ENCODE peak calls at places on chromosomes 3 and 15, in eight cellular contexts. L, U, X, I, D, R, O and G are unnamed samples.

GRCh38 chr3:39378092-39378491 is 5.1 kb upstream of the SLC25A38 start:
- DNase-seq in U (peak), O (peak), L (peak), X (no peak), R (peak), D (no peak), I (no peak), G (no peak)

GRCh38 chr3:42991369-42992315 is 12.5 kb downstream of the GASK1A start:
- DNase-seq in U (no peak), O (no peak), X (peak), I (no peak), L (no peak), D (peak), R (no peak), G (peak)

GRCh38 chr3:106183762-106184391 is 315.1 kb upstream of the CBLB start:
- DNase-seq in O (no peak), L (peak), X (no peak), D (no peak), I (no peak), U (no peak), R (no peak), G (no peak)

GRCh38 chr3:55782806-55783205 is 295.7 kb upstream of the WNT5A start:
- DNase-seq in D (no peak), I (no peak), R (no peak), U (no peak), X (no peak), L (no peak), O (no peak), G (no peak)

GRCh38 chr15:27328616-27329015 is 357.6 kb downstream of the GABRG3 start:
- DNase-seq in I (no peak), U (no peak), O (no peak), X (no peak), D (peak), R (no peak), L (no peak), G (peak)

GRCh38 chr15:43525131-43525530 is 7.7 kb downstream of the MAP1A start:
- DNase-seq in I (no peak), L (no peak), O (no peak), X (no peak), U (no peak), D (no peak), R (no peak), G (no peak)

GRCh38 chr15:66497502-66498455 is at the start of gene SNAPC5:
- DNase-seq in R (peak), X (peak), U (peak), I (peak), L (peak), O (peak), D (peak), G (peak)

GRCh38 chr3:86814321-86814720 is 176.6 kb downstream of the VGLL3 start:
- DNase-seq in R (no peak), U (no peak), O (no peak), D (peak), I (no peak), L (no peak), X (no peak), G (no peak)

GRCh38 chr3:24060055-24060454 is 115.0 kb downstream of the NR1D2 start:
- DNase-seq in I (no peak), O (no peak), U (no peak), R (no peak), L (peak), X (no peak), D (peak), G (no peak)

GRCh38 chr15:25708391-25708790 is 154.7 kb downstream of the ATP10A start:
- DNase-seq in I (no peak), R (no peak), L (no peak), X (no peak), D (no peak), U (no peak), O (no peak), G (no peak)

GRCh38 chr3:46634856-46635255 is 22.5 kb downstream of the FAM240A start:
- DNase-seq in L (no peak), D (no peak), I (no peak), O (no peak), R (no peak), U (no peak), X (no peak), G (no peak)

GRCh38 chr3:133712017-133712416 is 34.2 kb upstream of the TF start:
- DNase-seq in O (no peak), I (no peak), L (no peak), R (no peak), U (no peak), X (no peak), D (peak), G (no peak)

GRCh38 chr3:123618768-123619484 is 34.1 kb upstream of the HACD2 start:
- DNase-seq in U (no peak), L (peak), O (no peak), I (peak), X (peak), R (no peak), D (peak), G (peak)

GRCh38 chr3:34676431-34676830 is 878.0 kb downstream of the PDCD6IP start:
- DNase-seq in I (peak), R (no peak), U (no peak), D (no peak), O (no peak), X (no peak), L (peak), G (no peak)

GRCh38 chr3:187738400-187739124 is 6.7 kb downstream of the BCL6 start:
- DNase-seq in O (peak), L (peak), U (peak), X (peak), I (peak), D (peak), R (peak), G (peak)

GRCh38 chr3:197256836-197257444 is 41.5 kb downstream of the DLG1 start:
- DNase-seq in L (peak), O (peak), R (peak), I (no peak), U (no peak), D (peak), X (peak), G (no peak)

GRCh38 chr3:151925419-151925818 is 52.0 kb downstream of the SUCNR1 start:
- DNase-seq in U (no peak), D (no peak), I (no peak), R (no peak), X (no peak), O (no peak), L (peak), G (no peak)

GRCh38 chr3:53354945-53355498 is 7.7 kb upstream of the DCP1A start:
- DNase-seq in O (no peak), D (no peak), I (no peak), R (no peak), U (no peak), L (no peak), X (peak), G (no peak)

GRCh38 chr15:93046721-93047120 is 42.3 kb downstream of the RGMA start:
- DNase-seq in D (no peak), U (no peak), X (no peak), O (no peak), R (no peak), I (no peak), L (no peak), G (no peak)